ENCODE peak calls at places on chromosomes 7 and 10, in four cellular contexts. F is H9, N is trophoblast cell, C is mesenchymal stem cell. L is an unnamed sample.

GRCh38 chr7:27901028-27901760 is 161.2 kb downstream of the TAX1BP1 start:
- DNase-seq in F (no peak), N (peak), C (peak), L (no peak)

GRCh38 chr10:110859947-110860376 is 11.8 kb upstream of the PDCD4 start:
- DNase-seq in F (no peak), N (peak), C (peak), L (no peak)

GRCh38 chr7:23938937-23939552 is 229.0 kb downstream of the STK31 start:
- DNase-seq in F (peak), N (peak), C (peak), L (peak)

GRCh38 chr7:51228386-51228958 is 88.1 kb downstream of the COBL start:
- DNase-seq in F (no peak), N (peak), C (peak), L (no peak)

GRCh38 chr10:97574374-97575100 is 2.0 kb downstream of the ANKRD2 start:
- DNase-seq in F (peak), N (peak), C (peak), L (no peak)

GRCh38 chr7:115218076-115218475 is 296.2 kb downstream of the MDFIC start:
- DNase-seq in F (no peak), N (peak), C (no peak), L (no peak)

GRCh38 chr10:6458814-6459213 is 121.3 kb downstream of the PRKCQ start:
- DNase-seq in F (no peak), N (no peak), C (no peak), L (no peak)

GRCh38 chr10:74683067-74683466 is 143.3 kb upstream of the KAT6B start:
- DNase-seq in F (no peak), N (peak), C (peak), L (no peak)

GRCh38 chr10:111158601-111159000 is 81.8 kb downstream of the ADRA2A start:
- DNase-seq in F (no peak), N (peak), C (no peak), L (no peak)

GRCh38 chr10:68208424-68209042 is 23.4 kb downstream of the ATOH7 start:
- DNase-seq in F (peak), N (peak), C (peak), L (peak)

GRCh38 chr10:712089-712488 is 22.6 kb upstream of the DIP2C start:
- DNase-seq in F (no peak), N (peak), C (no peak), L (no peak)

GRCh38 chr10:112581921-112582320 is 134.9 kb downstream of the VTI1A start:
- DNase-seq in F (no peak), N (peak), C (no peak), L (no peak)

GRCh38 chr10:101848408-101848807 is 4.8 kb upstream of the KCNIP2 start:
- DNase-seq in F (no peak), N (no peak), C (peak), L (no peak)

GRCh38 chr10:112601214-112602090 is 154.4 kb downstream of the VTI1A start:
- DNase-seq in F (no peak), N (no peak), C (no peak), L (no peak)

GRCh38 chr7:18638594-18639452 is 143.3 kb downstream of the HDAC9 start:
- DNase-seq in F (no peak), N (peak), C (peak), L (no peak)

GRCh38 chr7:127976056-127976455 is 55.2 kb downstream of the LRRC4 start:
- DNase-seq in F (peak), N (no peak), C (no peak), L (no peak)

GRCh38 chr10:130062201-130062600 is 48.4 kb downstream of the C10orf143 start:
- DNase-seq in F (no peak), N (no peak), C (no peak), L (no peak)

GRCh38 chr7:34277016-34277800 is 371.9 kb downstream of the BMPER start:
- DNase-seq in F (no peak), N (no peak), C (peak), L (no peak)

GRCh38 chr10:43250625-43250924 is 16.3 kb downstream of the RASGEF1A start:
- DNase-seq in F (no peak), N (no peak), C (no peak), L (no peak)

GRCh38 chr10:106711313-106711906 is 453.1 kb downstream of the SORCS1 start:
- DNase-seq in F (peak), N (peak), C (no peak), L (peak)

GRCh38 chr10:3090914-3091313 is 23.6 kb downstream of the PFKP start:
- DNase-seq in F (no peak), N (peak), C (no peak), L (no peak)

GRCh38 chr10:80268266-80268665 is 21.2 kb downstream of the MAT1A start:
- DNase-seq in F (no peak), N (peak), C (peak), L (no peak)

GRCh38 chr10:49625411-49625810 is 11.6 kb downstream of the CHAT start:
- DNase-seq in F (peak), N (no peak), C (no peak), L (no peak)

GRCh38 chr10:69239816-69240434 is 19.8 kb downstream of the HKDC1 start:
- DNase-seq in F (no peak), N (no peak), C (no peak), L (no peak)

GRCh38 chr10:110802551-110803238 is 69.0 kb upstream of the PDCD4 start:
- DNase-seq in F (no peak), N (no peak), C (peak), L (no peak)

GRCh38 chr7:24587853-24588252 is 14.6 kb downstream of the PALS2 start:
- DNase-seq in F (peak), N (peak), C (peak), L (peak)

GRCh38 chr10:68871105-68871711 is 29.9 kb upstream of the DDX50 start:
- DNase-seq in F (no peak), N (no peak), C (peak), L (peak)

GRCh38 chr7:139360210-139360947 is 685 bp downstream of the LUC7L2 start:
- DNase-seq in F (peak), N (peak), C (peak), L (peak)
- H4K8ac ChIP-seq in F (no peak), N (peak), C (peak), L (peak)

GRCh38 chr10:21972584-21972983 is 30.9 kb downstream of the DNAJC1 start:
- DNase-seq in F (no peak), N (no peak), C (no peak), L (no peak)
- H4K8ac ChIP-seq in F (no peak), N (no peak), C (no peak), L (no peak)

GRCh38 chr7:47449810-47450586 is 131.9 kb downstream of the TNS3 start:
- DNase-seq in F (no peak), N (no peak), C (peak), L (no peak)

GRCh38 chr7:47448971-47449370 is 132.9 kb downstream of the TNS3 start:
- DNase-seq in F (no peak), N (no peak), C (no peak), L (no peak)

GRCh38 chr7:47444376-47445098 is 137.4 kb downstream of the TNS3 start:
- DNase-seq in F (no peak), N (peak), C (no peak), L (no peak)

GRCh38 chr7:47446871-47447466 is 134.9 kb downstream of the TNS3 start:
- DNase-seq in F (no peak), N (peak), C (no peak), L (no peak)

DNA sequence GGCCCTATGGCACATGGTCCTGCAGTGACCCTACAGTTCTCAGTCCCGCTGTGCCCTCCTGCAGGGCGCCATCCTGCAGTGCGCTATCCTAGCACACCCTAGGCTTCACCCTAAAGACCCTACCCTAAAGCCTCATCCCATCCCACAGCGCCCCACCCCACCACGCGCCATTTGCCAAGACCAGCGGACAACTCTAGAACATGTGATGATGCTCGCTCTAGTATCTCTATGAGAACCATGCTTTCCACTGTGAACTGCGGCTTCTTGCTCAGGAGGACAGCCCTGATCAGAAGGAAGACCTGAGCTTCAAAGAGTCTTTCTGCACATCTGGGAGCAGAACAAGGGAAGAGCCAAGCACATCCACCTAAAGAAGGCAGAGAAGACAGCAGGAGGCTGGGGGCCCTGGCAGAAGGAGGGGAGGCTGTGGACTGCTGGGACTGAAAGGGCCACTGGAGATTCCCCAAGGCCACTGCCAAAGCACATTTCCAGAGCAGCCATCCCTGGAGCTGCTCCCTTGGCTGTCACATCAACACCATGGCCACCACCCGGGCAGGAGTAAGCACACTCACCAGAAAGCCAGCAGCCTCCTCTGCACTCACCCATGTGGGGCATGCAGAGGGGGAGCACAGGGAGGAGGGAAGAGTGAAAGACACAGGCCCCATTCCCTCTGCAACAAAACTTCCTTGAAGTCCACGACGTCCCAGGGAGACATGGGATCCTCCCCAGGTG is 134.1 kb downstream of the TNS3 start:
- DNase-seq in F (no peak), N (no peak), C (no peak), L (no peak)
- H4K8ac ChIP-seq in F (no peak), N (peak), C (no peak), L (no peak)

GRCh38 chr7:25852995-25853713 is 298.8 kb upstream of the NFE2L3 start:
- DNase-seq in F (no peak), N (no peak), C (peak), L (no peak)
- H4K8ac ChIP-seq in F (no peak), N (peak), C (peak), L (no peak)

GRCh38 chr10:131899695-131900349 is 986 bp upstream of the PPP2R2D start:
- DNase-seq in F (no peak), N (no peak), C (peak), L (no peak)
- H4K8ac ChIP-seq in F (no peak), N (peak), C (peak), L (no peak)

GRCh38 chr10:79160191-79160590 is 91.4 kb downstream of the ZMIZ1 start:
- DNase-seq in F (no peak), N (no peak), C (no peak), L (no peak)

GRCh38 chr10:79159141-79159619 is 90.4 kb downstream of the ZMIZ1 start:
- DNase-seq in F (no peak), N (no peak), C (peak), L (no peak)

GRCh38 chr10:79158004-79158340 is 89.2 kb downstream of the ZMIZ1 start:
- DNase-seq in F (no peak), N (no peak), C (no peak), L (no peak)

GRCh38 chr10:79159785-79160184 is 91.0 kb downstream of the ZMIZ1 start:
- DNase-seq in F (no peak), N (no peak), C (peak), L (no peak)

DNA sequence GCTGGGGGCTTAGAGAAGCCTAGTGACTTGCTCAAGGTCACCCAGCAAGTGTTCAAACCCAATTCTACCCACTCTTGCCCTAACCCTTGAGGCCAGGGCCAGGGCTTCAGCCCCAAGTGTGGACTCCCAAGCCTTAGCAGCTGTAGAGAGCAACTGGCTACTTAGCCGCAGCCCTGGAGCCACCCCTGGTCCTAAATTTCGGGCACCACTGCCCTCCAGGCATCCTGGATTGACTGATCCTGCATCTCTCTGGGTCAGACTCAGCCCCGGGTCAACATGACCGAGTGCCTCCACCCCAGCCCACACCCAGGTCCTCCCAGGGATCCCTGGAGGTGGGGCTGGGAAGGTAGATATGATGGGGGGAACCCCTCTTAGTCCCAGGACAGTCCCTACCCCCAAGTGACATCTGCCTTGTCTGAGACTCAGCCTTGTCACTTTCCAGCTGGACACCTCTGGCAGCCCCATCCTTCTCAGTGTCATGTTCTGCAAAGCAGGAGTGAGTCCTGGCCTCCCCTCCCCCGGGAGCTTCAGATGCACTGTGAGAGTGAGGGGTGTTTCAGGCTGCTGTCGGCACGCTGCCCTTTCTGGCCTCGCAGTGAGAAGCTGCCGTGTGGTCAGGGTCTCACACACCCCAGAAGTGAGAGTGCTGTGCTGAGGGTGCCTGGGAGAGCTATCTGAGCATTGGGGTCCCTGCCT is 89.8 kb downstream of the ZMIZ1 start:
- DNase-seq in F (no peak), N (no peak), C (no peak), L (no peak)
- H4K8ac ChIP-seq in F (no peak), N (peak), C (peak), L (peak)

GRCh38 chr7:37196631-37197030 is 252.0 kb downstream of the ELMO1 start:
- DNase-seq in F (no peak), N (no peak), C (no peak), L (no peak)

GRCh38 chr7:37194943-37195342 is 253.7 kb downstream of the ELMO1 start:
- DNase-seq in F (no peak), N (no peak), C (no peak), L (no peak)

GRCh38 chr7:37193087-37193774 is 255.4 kb downstream of the ELMO1 start:
- DNase-seq in F (no peak), N (no peak), C (peak), L (no peak)

GRCh38 chr7:37193775-37194135 is 254.9 kb downstream of the ELMO1 start:
- DNase-seq in F (no peak), N (no peak), C (no peak), L (no peak)

DNA sequence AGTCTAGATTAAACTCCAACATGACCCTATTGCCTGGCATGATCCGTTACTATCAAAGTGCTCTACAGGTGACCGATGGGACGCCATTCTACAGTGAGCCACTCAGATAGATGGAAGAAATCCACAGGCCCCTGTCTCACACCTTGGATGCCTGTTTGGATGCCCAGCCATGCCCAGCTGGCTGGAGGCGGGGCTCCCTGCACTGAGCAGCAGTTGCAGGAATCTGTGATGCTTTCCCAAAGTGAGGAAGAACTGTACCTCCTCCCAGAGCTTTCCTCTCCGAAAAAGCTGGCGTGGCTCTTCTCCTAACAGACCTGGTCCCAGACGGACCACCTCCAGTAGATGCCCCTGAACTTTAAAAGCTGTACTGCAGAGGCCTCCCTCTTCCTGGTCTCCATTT is 253.3 kb downstream of the ELMO1 start:
- DNase-seq in F (no peak), N (no peak), C (no peak), L (no peak)
- H4K8ac ChIP-seq in F (no peak), N (no peak), C (no peak), L (no peak)

GRCh38 chr7:55367283-55367840 is 2.2 kb downstream of the LANCL2 start:
- DNase-seq in F (no peak), N (no peak), C (no peak), L (no peak)
- H4K8ac ChIP-seq in F (no peak), N (peak), C (no peak), L (no peak)